ENCODE peak calls at places on chromosomes 5 and 9, in ten cellular contexts. X is upper lobe of left lung, O is erythroblast, C is adrenal gland, F is sigmoid colon, H is A549, L is ovary, R is GM12878, P is HCT116, J is tibial nerve. A is an unnamed sample.

GRCh38 chr5:170278611-170279500 is 18.7 kb downstream of the LCP2 start:
- DNase-seq in X (peak; percentile 81), O (peak; percentile 65), C (peak; percentile 29), F (peak; percentile 69), H (no peak), L (no peak), R (peak; percentile 78), P (no peak), J (no peak), A (no peak)

GRCh38 chr5:39197556-39197955 is 21.8 kb downstream of the FYB1 start:
- DNase-seq in X (no peak), O (no peak), C (no peak), F (no peak), H (peak; percentile 81), L (no peak), R (no peak), P (peak; percentile 10), J (no peak), A (no peak)

GRCh38 chr5:74798977-74799911 is 32.2 kb downstream of the NSA2 start:
- DNase-seq in X (no peak), O (no peak), C (no peak), F (no peak), H (no peak), L (no peak), R (no peak), P (no peak), J (no peak), A (no peak)

GRCh38 chr5:158943057-158943456 is 156.7 kb downstream of the EBF1 start:
- DNase-seq in X (no peak), O (no peak), C (peak; percentile 38), F (no peak), H (peak; percentile 90), L (peak; percentile 34), R (no peak), P (peak; percentile 16), J (peak; percentile 26), A (peak; percentile 41)

GRCh38 chr5:134394932-134395331 is 16.7 kb downstream of the CDKN2AIPNL start:
- DNase-seq in X (no peak), O (no peak), C (no peak), F (no peak), H (no peak), L (no peak), R (no peak), P (no peak), J (no peak), A (peak; percentile 18)

GRCh38 chr9:131476777-131477345 is 25.9 kb upstream of the POMT1 start:
- DNase-seq in X (no peak), O (no peak), C (no peak), F (peak; percentile 53), H (no peak), L (no peak), R (no peak), P (no peak), J (no peak), A (no peak)

GRCh38 chr5:107874810-107875209 is 204.1 kb upstream of the EFNA5 start:
- DNase-seq in X (no peak), O (no peak), C (no peak), F (no peak), H (no peak), L (no peak), R (no peak), P (no peak), J (no peak), A (no peak)

GRCh38 chr5:157888814-157889532 is 30.0 kb upstream of the CLINT1 start:
- DNase-seq in X (no peak), O (no peak), C (no peak), F (no peak), H (no peak), L (no peak), R (no peak), P (no peak), J (no peak), A (no peak)

GRCh38 chr9:129637673-129638439 is 4.1 kb downstream of the ASB6 start:
- DNase-seq in X (no peak), O (no peak), C (peak; percentile 11), F (no peak), H (no peak), L (no peak), R (no peak), P (no peak), J (no peak), A (no peak)
- TF ChIP-seq POLR2A in X (no peak), O (no peak), C (no peak), F (no peak), H (no peak), L (no peak), R (peak; percentile 61), P (no peak), J (no peak), A (no peak)

DNA sequence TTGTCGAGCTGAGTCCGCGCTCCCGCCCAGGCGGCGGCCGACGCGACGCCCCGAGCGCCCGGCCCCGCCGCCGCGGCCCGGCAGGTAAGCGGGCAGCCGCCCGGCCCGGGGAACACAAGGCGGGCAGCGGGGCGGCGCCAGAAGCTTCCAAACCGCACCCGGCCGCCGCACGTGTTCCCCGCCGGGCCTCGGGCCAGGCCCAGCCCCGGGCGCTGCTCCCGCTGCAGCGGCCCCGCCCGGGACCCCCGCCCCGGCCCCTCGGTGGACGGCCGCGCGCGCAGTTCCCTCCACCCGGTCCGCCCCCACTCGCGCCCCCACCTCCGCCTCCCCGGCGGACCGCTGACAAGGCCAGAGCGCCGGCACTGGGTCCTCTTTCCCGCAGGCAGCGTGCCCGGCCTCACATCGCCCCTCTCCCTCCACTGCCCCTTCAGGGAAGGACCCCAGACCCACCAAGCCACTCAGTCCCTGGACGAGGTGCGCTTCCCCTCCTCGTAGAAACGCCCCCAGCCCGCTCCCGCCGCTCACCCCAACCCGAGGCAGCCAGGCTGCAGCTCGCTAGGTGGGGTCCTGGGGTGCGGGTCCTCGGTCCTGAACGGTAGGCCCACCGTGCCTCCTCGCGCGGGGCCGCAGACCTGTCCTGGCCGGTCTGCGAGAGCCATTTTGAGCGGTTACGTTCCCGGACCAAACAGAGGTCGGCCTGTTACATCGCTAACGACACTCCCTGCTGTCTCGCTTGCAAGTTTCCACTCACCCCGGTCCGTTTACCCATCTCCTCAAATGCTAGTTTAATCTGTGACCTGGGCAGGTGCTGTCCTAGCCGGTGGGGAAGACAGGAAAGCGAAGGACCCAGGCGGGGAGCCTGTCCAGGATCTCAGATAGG is 475 bp downstream of the WDR5 start:
- DNase-seq in X (no peak), O (peak; percentile 64), C (no peak), F (no peak), H (no peak), L (no peak), R (no peak), P (no peak), J (no peak), A (peak; percentile 36)
- TF ChIP-seq POLR2A in X (no peak), O (no peak), C (no peak), F (no peak), H (peak; percentile 61), L (no peak), R (peak; percentile 22), P (no peak), J (no peak), A (peak; percentile 74)

GRCh38 chr9:109440117-109440515 is 58.0 kb downstream of the PTPN3 start:
- DNase-seq in X (no peak), O (no peak), C (peak; percentile 85), F (no peak), H (no peak), L (no peak), R (no peak), P (no peak), J (no peak), A (no peak)

GRCh38 chr9:109439378-109440116 is 58.6 kb downstream of the PTPN3 start:
- DNase-seq in X (no peak), O (no peak), C (no peak), F (no peak), H (no peak), L (no peak), R (no peak), P (no peak), J (no peak), A (no peak)

GRCh38 chr9:109442716-109443115 is 55.4 kb downstream of the PTPN3 start:
- DNase-seq in X (no peak), O (no peak), C (no peak), F (no peak), H (no peak), L (no peak), R (no peak), P (no peak), J (no peak), A (no peak)

GRCh38 chr9:109441296-109441695 is 56.8 kb downstream of the PTPN3 start:
- DNase-seq in X (no peak), O (no peak), C (no peak), F (no peak), H (peak; percentile 29), L (no peak), R (no peak), P (no peak), J (no peak), A (peak; percentile 23)

GRCh38 chr9:109440797-109441287 is 57.3 kb downstream of the PTPN3 start:
- DNase-seq in X (no peak), O (peak; percentile 85), C (peak; percentile 79), F (no peak), H (peak; percentile 82), L (no peak), R (no peak), P (peak; percentile 67), J (no peak), A (peak; percentile 93)
- TF ChIP-seq POLR2A in X (no peak), O (no peak), C (no peak), F (no peak), H (no peak), L (no peak), R (no peak), P (no peak), J (no peak), A (no peak)

GRCh38 chr5:180817847-180818246 is 15.2 kb upstream of the MGAT1 start:
- DNase-seq in X (no peak), O (no peak), C (no peak), F (peak; percentile 49), H (no peak), L (no peak), R (no peak), P (no peak), J (no peak), A (no peak)

GRCh38 chr5:180818275-180818674 is 15.7 kb upstream of the MGAT1 start:
- DNase-seq in X (no peak), O (no peak), C (no peak), F (peak; percentile 44), H (no peak), L (no peak), R (no peak), P (no peak), J (no peak), A (no peak)

GRCh38 chr5:180816608-180817534 is 14.3 kb upstream of the MGAT1 start:
- DNase-seq in X (no peak), O (no peak), C (peak; percentile 57), F (peak; percentile 80), H (no peak), L (peak; percentile 65), R (no peak), P (no peak), J (no peak), A (no peak)

GRCh38 chr5:180813418-180813817 is 10.8 kb upstream of the MGAT1 start:
- DNase-seq in X (no peak), O (no peak), C (peak; percentile 5), F (peak; percentile 48), H (peak; percentile 37), L (no peak), R (no peak), P (no peak), J (no peak), A (no peak)

DNA sequence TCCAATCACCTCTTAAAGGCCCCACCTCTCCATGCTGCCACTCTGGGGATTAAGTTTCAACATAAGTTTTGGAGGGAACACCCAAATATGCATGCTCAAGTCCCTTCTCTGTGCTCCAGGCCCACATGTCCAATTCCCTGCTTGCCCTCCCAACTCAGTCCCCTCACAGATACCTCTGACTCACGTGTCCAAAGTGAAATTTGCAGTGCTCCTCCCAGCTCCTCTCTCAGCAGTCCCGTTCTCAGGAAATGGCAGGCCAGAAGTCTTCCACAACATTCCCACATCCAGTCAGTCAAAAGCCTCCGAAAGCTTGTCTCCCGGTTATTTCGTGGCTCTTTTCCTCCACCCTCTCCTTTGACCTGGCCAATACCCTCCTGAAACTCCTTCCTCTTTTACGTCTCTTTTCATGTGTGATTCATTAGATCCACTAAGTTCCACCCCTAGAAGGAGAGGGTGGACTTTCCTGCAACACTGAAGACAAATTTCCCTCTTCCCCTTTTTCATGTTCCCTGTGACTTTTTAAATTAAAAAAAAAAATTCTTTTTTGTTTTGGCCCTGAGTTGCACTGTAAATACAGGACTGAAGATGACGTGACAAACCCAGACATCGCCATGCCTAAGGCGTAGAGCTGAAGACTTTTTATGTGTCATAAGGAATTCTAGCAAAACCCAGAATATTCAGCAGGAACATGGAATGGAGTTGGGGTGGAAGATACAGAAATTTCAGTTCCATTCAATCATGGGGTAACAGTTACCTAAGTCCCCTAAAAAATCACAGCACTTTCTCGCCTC is 12.8 kb upstream of the MGAT1 start:
- DNase-seq in X (no peak), O (no peak), C (peak; percentile 10), F (no peak), H (no peak), L (no peak), R (no peak), P (no peak), J (no peak), A (no peak)
- TF ChIP-seq POLR2A in X (peak; percentile 26), O (no peak), C (no peak), F (peak; percentile 28), H (no peak), L (no peak), R (no peak), P (no peak), J (peak; percentile 32), A (no peak)